ENCODE peak calls at places on chromosome 6, in four cellular contexts. A, B, H and I are unnamed samples.

GRCh38 chr6:132209351-132209750 is 191.9 kb downstream of the MOXD1 start:
- DNase-seq in A (no peak), B (no peak), H (no peak), I (no peak)

GRCh38 chr6:52503344-52503747 is 73.5 kb downstream of the TRAM2 start:
- DNase-seq in A (no peak), B (peak), H (no peak), I (peak)

GRCh38 chr6:147676468-147676867 is 168.0 kb downstream of the SAMD5 start:
- DNase-seq in A (no peak), B (no peak), H (no peak), I (no peak)

GRCh38 chr6:49001856-49002255 is 461.2 kb downstream of the MMUT start:
- DNase-seq in A (no peak), B (no peak), H (no peak), I (no peak)

GRCh38 chr6:157240059-157240959 is 83.0 kb downstream of the TMEM242 start:
- DNase-seq in A (no peak), B (no peak), H (peak), I (peak)

GRCh38 chr6:12148841-12149240 is 136.7 kb downstream of the HIVEP1 start:
- DNase-seq in A (no peak), B (no peak), H (no peak), I (no peak)

GRCh38 chr6:115634131-115634530 is 426.6 kb downstream of the FRK start:
- DNase-seq in A (no peak), B (no peak), H (no peak), I (no peak)

GRCh38 chr6:8029243-8029870 is 34.8 kb downstream of the BLOC1S5 start:
- DNase-seq in A (no peak), B (no peak), H (no peak), I (no peak)

GRCh38 chr6:158631678-158632537 is 12.6 kb downstream of the DYNLT1 start:
- DNase-seq in A (no peak), B (no peak), H (no peak), I (peak)

GRCh38 chr6:81241126-81241525 is 511.4 kb downstream of the TENT5A start:
- DNase-seq in A (no peak), B (no peak), H (no peak), I (no peak)

GRCh38 chr6:118509009-118509617 is 39.0 kb upstream of the PLN start:
- DNase-seq in A (no peak), B (no peak), H (peak), I (peak)

GRCh38 chr6:7051780-7052440 is 55.9 kb upstream of the RREB1 start:
- DNase-seq in A (no peak), B (peak), H (no peak), I (no peak)

GRCh38 chr6:42338573-42339218 is 113.0 kb downstream of the TRERF1 start:
- DNase-seq in A (no peak), B (no peak), H (no peak), I (no peak)

GRCh38 chr6:139251377-139252017 is 40.3 kb downstream of the TXLNB start:
- DNase-seq in A (no peak), B (no peak), H (no peak), I (no peak)

GRCh38 chr6:111147440-111147839 is 60.1 kb downstream of the SLC16A10 start:
- DNase-seq in A (no peak), B (no peak), H (no peak), I (no peak)

GRCh38 chr6:5723905-5724691 is 282.6 kb downstream of the NRN1 start:
- DNase-seq in A (peak), B (peak), H (no peak), I (no peak)

GRCh38 chr6:41503841-41504525 is 42.2 kb upstream of the FOXP4 start:
- DNase-seq in A (no peak), B (peak), H (peak), I (no peak)

DNA sequence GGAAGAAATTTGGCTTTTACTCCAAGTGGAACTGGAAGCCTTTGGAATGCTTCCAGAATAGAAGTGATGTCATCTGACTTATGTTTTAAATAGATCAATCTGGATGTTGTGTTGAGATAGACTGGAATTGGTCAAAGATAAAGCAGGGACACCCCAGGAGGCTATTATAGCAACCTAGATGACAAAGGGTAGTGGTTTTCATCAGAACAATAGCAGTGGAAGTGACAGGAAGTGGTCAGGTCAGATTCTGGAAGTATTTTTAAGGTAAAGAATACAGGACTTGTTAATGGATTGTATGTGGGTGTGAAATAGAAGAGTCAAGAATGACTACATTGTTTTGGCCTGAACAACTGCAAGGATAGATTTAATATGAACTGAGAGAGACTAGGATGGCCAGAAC is 191.4 kb downstream of the ADGRB3 start:
- DNase-seq in A (no peak), B (no peak), H (no peak), I (no peak)
- TF ChIP-seq NR2C2 in A (no peak), B (no peak), H (no peak), I (no peak)

DNA sequence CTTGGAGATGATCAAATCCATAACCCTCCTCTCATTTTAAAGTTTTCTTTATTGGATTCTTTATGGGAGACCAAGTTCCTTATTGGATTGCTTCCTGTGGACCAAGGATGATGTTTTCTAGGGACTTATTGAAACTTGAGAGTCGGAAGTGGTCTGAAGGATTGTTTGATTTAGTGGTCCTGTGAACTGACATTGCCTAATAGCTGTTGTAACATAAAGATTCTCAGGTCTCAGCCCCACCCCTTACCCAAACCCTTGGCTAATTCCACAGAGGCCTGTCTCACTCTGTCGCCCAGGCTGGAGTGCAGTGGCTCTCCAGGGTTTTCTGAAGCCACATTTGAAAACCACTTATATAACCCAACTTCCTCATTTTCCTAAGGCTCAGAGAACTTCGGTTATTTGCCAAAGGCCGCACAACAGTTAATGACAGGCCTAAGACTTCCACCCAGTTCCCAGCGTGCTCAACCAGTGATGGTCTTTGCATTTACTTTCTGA is 77.0 kb downstream of the ATXN1 start:
- DNase-seq in A (no peak), B (no peak), H (peak), I (no peak)
- TF ChIP-seq NR2C2 in A (no peak), B (no peak), H (no peak), I (no peak)

GRCh38 chr6:72824833-72825232 is 203.0 kb downstream of the KCNQ5 start:
- DNase-seq in A (peak), B (no peak), H (no peak), I (no peak)

GRCh38 chr6:72825265-72825918 is 203.5 kb downstream of the KCNQ5 start:
- DNase-seq in A (peak), B (no peak), H (no peak), I (no peak)

GRCh38 chr6:72828904-72829303 is 207.0 kb downstream of the KCNQ5 start:
- DNase-seq in A (no peak), B (no peak), H (no peak), I (no peak)

GRCh38 chr6:72826744-72827438 is 205.0 kb downstream of the KCNQ5 start:
- DNase-seq in A (no peak), B (no peak), H (no peak), I (no peak)

DNA sequence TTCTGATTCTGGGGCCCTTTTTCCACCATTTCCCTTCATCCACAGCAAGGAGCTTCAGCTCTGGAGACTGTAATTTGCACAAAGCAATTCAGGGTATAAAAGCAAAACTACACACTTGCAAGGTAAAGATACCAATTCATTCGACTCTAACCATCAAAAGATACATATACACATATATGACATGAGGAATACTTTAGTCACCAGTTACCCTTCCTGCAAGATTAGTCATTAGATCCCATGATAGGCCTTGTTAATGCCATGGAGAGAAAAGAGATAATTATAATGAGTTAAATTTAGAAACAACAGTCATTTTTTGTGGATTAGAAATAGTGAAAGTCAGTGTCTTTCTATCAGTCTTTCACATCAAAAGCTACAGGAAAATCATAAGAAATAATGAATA is 204.2 kb downstream of the KCNQ5 start:
- DNase-seq in A (no peak), B (no peak), H (no peak), I (no peak)
- TF ChIP-seq NR2C2 in A (no peak), B (no peak), H (no peak), I (no peak)

GRCh38 chr6:71410681-71411080 is 122.1 kb downstream of the OGFRL1 start:
- DNase-seq in A (no peak), B (no peak), H (no peak), I (no peak)

GRCh38 chr6:71412559-71412958 is 123.9 kb downstream of the OGFRL1 start:
- DNase-seq in A (no peak), B (no peak), H (no peak), I (no peak)

GRCh38 chr6:71408966-71409723 is 120.5 kb downstream of the OGFRL1 start:
- DNase-seq in A (no peak), B (no peak), H (no peak), I (no peak)

GRCh38 chr6:71411882-71412281 is 123.3 kb downstream of the OGFRL1 start:
- DNase-seq in A (no peak), B (no peak), H (no peak), I (no peak)

DNA sequence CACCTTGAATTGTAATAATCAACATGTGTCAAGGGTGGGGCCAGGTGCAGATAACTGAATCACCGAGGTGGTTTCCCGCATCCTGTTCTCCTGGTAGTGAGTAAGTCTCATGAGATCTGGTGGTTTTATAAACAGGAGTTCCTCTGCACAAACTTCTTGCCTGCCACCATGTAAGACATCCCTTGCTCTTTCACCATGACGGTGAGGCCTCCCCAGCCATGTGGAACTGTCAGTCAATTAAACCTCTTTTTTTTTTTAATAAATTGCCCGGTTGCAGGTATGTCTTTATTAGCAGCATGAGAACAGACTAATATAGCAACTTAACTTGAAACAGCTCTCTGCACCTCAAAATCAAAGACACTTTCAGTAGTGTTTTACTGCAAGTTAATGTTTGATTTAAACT is 121.6 kb downstream of the OGFRL1 start:
- DNase-seq in A (peak), B (no peak), H (no peak), I (no peak)
- TF ChIP-seq NR2C2 in A (no peak), B (no peak), H (no peak), I (no peak)

DNA sequence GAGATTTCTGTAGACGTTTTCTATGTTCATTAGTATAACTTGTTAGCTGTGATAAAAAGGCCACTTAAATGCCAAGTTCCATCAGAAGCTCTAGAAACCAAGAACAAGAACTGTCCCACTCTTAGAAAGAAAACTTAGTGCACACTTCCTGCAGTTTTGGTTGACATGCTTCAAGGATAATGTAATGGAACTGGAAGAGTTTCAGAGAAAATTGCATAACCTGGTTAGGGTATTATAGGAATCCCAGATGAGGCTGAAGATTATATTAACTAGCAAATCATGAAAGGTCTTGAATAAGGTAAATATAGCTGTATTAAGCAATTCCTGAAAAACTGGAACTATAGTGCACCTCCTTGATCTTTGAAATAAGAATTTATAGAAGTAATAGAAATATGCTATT is 1.8 kb upstream of the PHACTR2 start:
- DNase-seq in A (no peak), B (no peak), H (peak), I (no peak)
- TF ChIP-seq NR2C2 in A (no peak), B (no peak), H (no peak), I (no peak)

GRCh38 chr6:100460650-100461204 is 4.0 kb downstream of the SIM1 start:
- DNase-seq in A (no peak), B (peak), H (no peak), I (peak)
- TF ChIP-seq NR2C2 in A (no peak), B (no peak), H (no peak), I (no peak)

GRCh38 chr6:37306026-37306425 is 47.8 kb upstream of the RNF8 start:
- DNase-seq in A (no peak), B (no peak), H (no peak), I (no peak)

GRCh38 chr6:37309059-37309458 is 44.7 kb upstream of the RNF8 start:
- DNase-seq in A (no peak), B (no peak), H (no peak), I (no peak)

GRCh38 chr6:37309692-37310091 is 44.1 kb upstream of the RNF8 start:
- DNase-seq in A (no peak), B (no peak), H (no peak), I (no peak)

GRCh38 chr6:37306624-37307222 is 47.1 kb upstream of the RNF8 start:
- DNase-seq in A (no peak), B (no peak), H (no peak), I (no peak)

DNA sequence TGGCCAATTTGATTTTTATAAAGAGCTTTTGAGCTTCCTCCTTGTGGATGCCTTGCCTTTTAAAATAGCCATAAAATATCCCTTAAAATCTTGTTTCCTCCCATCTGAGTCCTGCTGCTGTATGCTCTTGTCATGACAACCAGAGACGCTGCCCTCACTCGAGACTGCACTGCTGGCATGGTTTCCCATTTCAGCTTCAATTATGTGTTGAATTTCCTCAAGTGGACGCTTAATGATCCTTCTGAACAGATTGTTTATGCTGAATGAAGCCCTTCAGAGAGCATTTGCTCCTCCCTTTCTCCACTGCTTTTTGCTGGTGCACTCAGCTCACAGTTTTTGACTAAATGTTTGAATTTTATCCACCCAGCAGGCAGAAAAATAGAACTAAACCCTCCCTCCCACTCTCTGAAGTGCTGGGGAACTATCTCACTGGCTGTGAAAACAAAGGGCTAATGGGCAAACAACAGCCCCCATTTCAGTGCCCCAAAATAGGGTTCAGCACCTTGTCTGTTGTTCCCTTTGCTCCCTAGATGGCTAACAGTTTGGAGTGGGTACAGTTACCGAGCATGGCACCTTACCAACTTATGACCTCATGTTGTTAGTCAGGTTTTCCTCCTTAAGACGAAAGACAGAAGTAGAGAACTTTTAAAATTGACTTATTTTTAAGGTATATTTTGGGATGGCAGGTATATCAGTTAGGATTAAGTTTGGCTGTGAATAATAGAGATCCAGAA is 45.5 kb upstream of the RNF8 start:
- DNase-seq in A (no peak), B (no peak), H (no peak), I (no peak)
- TF ChIP-seq NR2C2 in A (no peak), B (no peak), H (no peak), I (no peak)

GRCh38 chr6:151389640-151390275 is 1.6 kb downstream of the ZBTB2 start:
- DNase-seq in A (no peak), B (peak), H (peak), I (peak)

GRCh38 chr6:151390276-151391020 is 911 bp downstream of the ZBTB2 start:
- DNase-seq in A (peak), B (peak), H (peak), I (peak)

GRCh38 chr6:151391471-151392428 is at the start of gene ZBTB2:
- DNase-seq in A (no peak), B (peak), H (peak), I (peak)

GRCh38 chr6:151392429-151392828 is 1.1 kb upstream of the ZBTB2 start:
- DNase-seq in A (no peak), B (no peak), H (no peak), I (no peak)

GRCh38 chr6:151391021-151391470 is 313 bp downstream of the ZBTB2 start:
- DNase-seq in A (no peak), B (peak), H (peak), I (peak)
- TF ChIP-seq NR2C2 in A (no peak), B (no peak), H (no peak), I (no peak)

GRCh38 chr6:142943746-142944125 is 1.2 kb downstream of the HIVEP2 start:
- DNase-seq in A (no peak), B (no peak), H (peak), I (no peak)
- TF ChIP-seq NR2C2 in A (no peak), B (no peak), H (no peak), I (no peak)